ENCODE peak calls at places on chromosomes 13 and 19, in eight cellular contexts. P, J, W, Y, Z, R, G and H are unnamed samples.

GRCh38 chr13:112330479-112331407 is 45.4 kb upstream of the SPACA7 start:
- DNase-seq in W (no peak), G (no peak), R (no peak), Y (no peak), Z (no peak), J (no peak), P (no peak), H (no peak)

GRCh38 chr19:55179570-55180484 is at the start of gene SYT5:
- DNase-seq in J (peak), Z (no peak), W (no peak), G (no peak), Y (peak), R (no peak), P (no peak), H (no peak)

GRCh38 chr13:60329221-60329983 is 67.6 kb upstream of the TDRD3 start:
- DNase-seq in Z (no peak), G (no peak), W (no peak), J (no peak), Y (peak), P (peak), R (peak), H (peak)

GRCh38 chr19:19461671-19462622 is 53.4 kb downstream of the TSSK6 start:
- DNase-seq in R (peak), Z (peak), Y (no peak), J (no peak), G (no peak), P (no peak), W (no peak), H (peak)

GRCh38 chr13:106311004-106311403 is 224.5 kb downstream of the EFNB2 start:
- DNase-seq in J (no peak), W (no peak), R (no peak), Y (no peak), G (no peak), Z (no peak), P (no peak), H (no peak)

GRCh38 chr13:109951491-109951890 is 165.1 kb upstream of the IRS2 start:
- DNase-seq in G (no peak), P (no peak), J (no peak), Z (no peak), W (no peak), Y (no peak), R (no peak), H (no peak)

GRCh38 chr13:112056284-112056727 is 10.6 kb upstream of the SOX1 start:
- DNase-seq in W (no peak), Y (no peak), R (no peak), Z (no peak), P (no peak), G (no peak), J (no peak), H (no peak)

GRCh38 chr19:55300821-55301458 is 17.1 kb downstream of the BRSK1 start:
- DNase-seq in Z (no peak), W (no peak), P (no peak), R (no peak), G (no peak), J (no peak), Y (no peak), H (peak)

GRCh38 chr19:12938536-12939291 is at the start of gene CALR:
- DNase-seq in W (no peak), J (no peak), Z (no peak), P (no peak), G (no peak), R (peak), Y (peak), H (no peak)